ENCODE peak calls at places on chromosomes 13 and 19, in four cellular contexts. W is hypothalamus; U is activated naive CD4-positive, alpha-beta T cell; O is HT1080. X is an unnamed sample.

GRCh38 chr19:33096005-33096404 is 15.0 kb downstream of the GPATCH1 start:
- DNase-seq in W (no peak), U (no peak), O (no peak), X (no peak)

GRCh38 chr13:59047546-59047945 is 1116.2 kb downstream of the DIAPH3 start:
- DNase-seq in W (no peak), U (no peak), O (peak; percentile 25), X (no peak)

GRCh38 chr19:12804051-12804450 is 2.2 kb downstream of the THSD8 start:
- DNase-seq in W (no peak), U (no peak), O (no peak), X (no peak)

GRCh38 chr13:99822820-99823219 is 148.7 kb downstream of the ZIC5 start:
- DNase-seq in W (no peak), U (no peak), O (no peak), X (no peak)

GRCh38 chr19:33194884-33195710 is 967 bp downstream of the LRP3 start:
- DNase-seq in W (no peak), U (no peak), O (no peak), X (no peak)

GRCh38 chr13:64311112-64311511 is 2895.5 kb upstream of the PCDH20 start:
- DNase-seq in W (no peak), U (no peak), O (no peak), X (no peak)

GRCh38 chr19:1245468-1245867 is 2.9 kb upstream of the MIDN start:
- DNase-seq in W (no peak), U (no peak), O (no peak), X (no peak)

GRCh38 chr13:45422731-45423130 is 4.6 kb upstream of the SLC25A30 start:
- DNase-seq in W (no peak), U (no peak), O (no peak), X (no peak)

GRCh38 chr19:28746486-28746885 is 466.5 kb downstream of the UQCRFS1 start:
- DNase-seq in W (no peak), U (no peak), O (peak; percentile 36), X (no peak)